ENCODE peak calls at places on chromosomes 2 and 18, in eight cellular contexts. O, F, I, A, T, P, N and H are unnamed samples.

GRCh38 chr2:151973901-151974199 is 125.0 kb downstream of the CACNB4 start:
- DNase-seq in P (peak), N (peak), A (no peak), O (peak), F (peak), T (no peak), I (peak), H (no peak)

GRCh38 chr2:241775223-241776177 is 1.1 kb upstream of the GAL3ST2 start:
- DNase-seq in O (no peak), N (no peak), A (no peak), T (peak), P (no peak), F (peak), I (no peak), H (peak)

GRCh38 chr2:86135653-86136052 is 29.6 kb downstream of the PTCD3 start:
- DNase-seq in I (peak), A (no peak), T (no peak), P (no peak), F (no peak), N (no peak), O (no peak), H (no peak)

GRCh38 chr2:190050001-190050400 is 12.5 kb downstream of the MSTN start:
- DNase-seq in P (peak), F (no peak), O (peak), T (no peak), I (peak), A (no peak), N (peak), H (no peak)

GRCh38 chr18:53909668-53910067 is 314.8 kb downstream of the MBD2 start:
- DNase-seq in F (peak), P (peak), N (peak), I (peak), T (peak), A (no peak), O (peak), H (no peak)

GRCh38 chr2:54206596-54206995 is 49.4 kb downstream of the TSPYL6 start:
- DNase-seq in F (peak), T (no peak), A (no peak), N (peak), O (peak), P (peak), I (peak), H (no peak)

GRCh38 chr18:36132756-36133155 is 3.1 kb downstream of the ELP2 start:
- DNase-seq in I (no peak), P (no peak), A (no peak), N (no peak), F (no peak), O (no peak), T (no peak), H (no peak)

GRCh38 chr2:27946530-27946929 is 56.0 kb downstream of the BABAM2 start:
- DNase-seq in I (no peak), O (no peak), A (no peak), P (no peak), N (no peak), T (no peak), F (no peak), H (no peak)

GRCh38 chr2:240946046-240946445 is 39.9 kb downstream of the CROCC2 start:
- DNase-seq in A (no peak), I (no peak), P (no peak), T (no peak), O (no peak), F (no peak), N (no peak), H (no peak)

GRCh38 chr2:225999692-226000091 is 600.2 kb downstream of the NYAP2 start:
- DNase-seq in A (no peak), I (peak), N (no peak), P (no peak), F (no peak), O (no peak), T (no peak), H (no peak)

GRCh38 chr2:241636983-241637232 is at the start of gene THAP4:
- DNase-seq in T (no peak), I (no peak), F (no peak), O (no peak), N (peak), P (peak), A (peak), H (no peak)

GRCh38 chr18:33372442-33372841 is 68.1 kb downstream of the CCDC178 start:
- DNase-seq in O (no peak), A (no peak), F (no peak), P (no peak), N (no peak), I (peak), T (no peak), H (no peak)

GRCh38 chr2:174908284-174908683 is 96.9 kb downstream of the CHN1 start:
- DNase-seq in P (no peak), I (no peak), F (no peak), O (no peak), N (no peak), A (no peak), T (no peak), H (no peak)

GRCh38 chr2:64913357-64913869 is 75.8 kb upstream of the SLC1A4 start:
- DNase-seq in F (peak), N (peak), P (peak), A (no peak), O (no peak), I (no peak), T (peak), H (no peak)

GRCh38 chr18:37567061-37567993 is 1.7 kb upstream of the CELF4 start:
- DNase-seq in O (no peak), I (no peak), T (no peak), A (no peak), N (no peak), P (no peak), F (no peak), H (no peak)

GRCh38 chr2:205721057-205721767 is 38.9 kb downstream of the NRP2 start:
- DNase-seq in N (peak), O (no peak), P (no peak), I (no peak), F (no peak), A (no peak), T (no peak), H (no peak)

GRCh38 chr2:226618875-226619605 is 180.6 kb downstream of the IRS1 start:
- DNase-seq in N (no peak), I (peak), F (no peak), O (peak), T (no peak), P (peak), A (no peak), H (no peak)

GRCh38 chr2:168212866-168213265 is 34.5 kb downstream of the STK39 start:
- DNase-seq in F (peak), N (no peak), P (peak), I (peak), A (no peak), O (peak), T (peak), H (no peak)

GRCh38 chr2:43038034-43038719 is 188.2 kb downstream of the ZFP36L2 start:
- DNase-seq in A (peak), I (peak), O (peak), F (peak), P (peak), T (no peak), N (no peak), H (no peak)

GRCh38 chr2:25373269-25373981 is 31.7 kb upstream of the DNMT3A start:
- DNase-seq in I (no peak), P (no peak), N (no peak), O (no peak), F (no peak), T (no peak), A (peak), H (no peak)

GRCh38 chr2:98710709-98711108 is 20.2 kb downstream of the MGAT4A start:
- DNase-seq in F (no peak), P (no peak), T (no peak), I (no peak), O (no peak), N (no peak), A (no peak), H (no peak)

GRCh38 chr2:23617817-23618216 is 232.8 kb downstream of the KLHL29 start:
- DNase-seq in N (no peak), I (no peak), F (no peak), P (peak), T (no peak), A (peak), O (no peak), H (no peak)

GRCh38 chr2:222844323-222844722 is 16.5 kb upstream of the ACSL3 start:
- DNase-seq in I (peak), F (peak), N (no peak), A (no peak), O (peak), T (peak), P (peak), H (no peak)

GRCh38 chr2:86808315-86809161 is 17.8 kb upstream of the CD8A start:
- DNase-seq in P (peak), A (peak), O (peak), N (peak), F (peak), I (peak), T (peak), H (peak)

GRCh38 chr2:239193426-239193825 is 207.4 kb downstream of the HDAC4 start:
- DNase-seq in N (no peak), O (no peak), I (no peak), A (peak), P (no peak), T (no peak), F (no peak), H (no peak)

GRCh38 chr18:34493566-34494358 is 216.3 kb upstream of the DTNA start:
- DNase-seq in P (no peak), O (no peak), I (peak), A (peak), N (peak), F (no peak), T (no peak), H (no peak)

GRCh38 chr2:145724499-145724898 is 1204.6 kb upstream of the ZEB2 start:
- DNase-seq in A (no peak), F (no peak), O (no peak), I (peak), P (peak), N (no peak), T (no peak), H (no peak)

GRCh38 chr2:190320696-190321095 is 1.1 kb upstream of the HIBCH start:
- DNase-seq in A (no peak), N (no peak), I (no peak), F (no peak), O (no peak), P (no peak), T (no peak), H (no peak)

GRCh38 chr2:191360918-191361317 is 115.7 kb downstream of the MYO1B start:
- DNase-seq in A (no peak), N (no peak), I (no peak), T (no peak), O (no peak), P (no peak), F (no peak), H (no peak)